ENCODE peak calls at places on chromosomes 5 and 9, in seven cellular contexts. R is adipocyte; Y is neural progenitor cell; F is transverse colon; U is fibroblast of lung; B is psoas muscle; C is effector memory CD4-positive, alpha-beta T cell. J is an unnamed sample.

GRCh38 chr5:38642194-38642987 is 85.9 kb upstream of the LIFR start:
- DNase-seq in R (no peak), Y (no peak), F (no peak), U (no peak), B (no peak), C (no peak), J (no peak)

GRCh38 chr9:124964604-124965003 is 23.7 kb upstream of the GOLGA1 start:
- DNase-seq in R (no peak), Y (no peak), F (no peak), U (no peak), B (no peak), C (no peak), J (no peak)

GRCh38 chr9:129694265-129694664 is 28.8 kb downstream of the PRRX2 start:
- DNase-seq in R (no peak), Y (no peak), F (no peak), U (no peak), B (no peak), C (no peak), J (peak; percentile 94)

GRCh38 chr5:132656774-132657355 is 1.1 kb upstream of the IL13 start:
- DNase-seq in R (no peak), Y (no peak), F (no peak), U (no peak), B (no peak), C (no peak), J (no peak)

GRCh38 chr5:170357853-170358497 is 31.2 kb downstream of the KCNMB1 start:
- DNase-seq in R (no peak), Y (no peak), F (peak; percentile 45), U (no peak), B (peak; percentile 80), C (no peak), J (no peak)

GRCh38 chr9:95157491-95158151 is 159.9 kb downstream of the FANCC start:
- DNase-seq in R (peak; percentile 76), Y (no peak), F (peak; percentile 24), U (peak; percentile 97), B (no peak), C (no peak), J (peak; percentile 82)

GRCh38 chr5:71809446-71809845 is 90.4 kb downstream of the CARTPT start:
- DNase-seq in R (no peak), Y (no peak), F (no peak), U (no peak), B (no peak), C (no peak), J (no peak)

GRCh38 chr9:134784612-134785305 is 95.9 kb upstream of the FCN2 start:
- DNase-seq in R (no peak), Y (peak; percentile 63), F (no peak), U (no peak), B (no peak), C (no peak), J (no peak)

GRCh38 chr9:133429216-133429613 is 7.0 kb downstream of the ADAMTS13 start:
- DNase-seq in R (no peak), Y (peak; percentile 46), F (no peak), U (no peak), B (no peak), C (no peak), J (no peak)

GRCh38 chr5:141354900-141355469 is at the start of gene PCDHGA4:
- DNase-seq in R (peak; percentile 20), Y (no peak), F (no peak), U (peak; percentile 37), B (peak; percentile 44), C (no peak), J (no peak)

GRCh38 chr5:141349917-141350619 is at the start of gene PCDHGB1:
- DNase-seq in R (peak; percentile 65), Y (peak; percentile 76), F (peak; percentile 20), U (peak; percentile 64), B (no peak), C (no peak), J (peak; percentile 97)

GRCh38 chr5:141355641-141356040 is 820 bp downstream of the PCDHGA4 start:
- DNase-seq in R (no peak), Y (no peak), F (no peak), U (no peak), B (no peak), C (no peak), J (no peak)

GRCh38 chr5:141356133-141356532 is 1.3 kb downstream of the PCDHGA4 start:
- DNase-seq in R (no peak), Y (no peak), F (no peak), U (no peak), B (no peak), C (no peak), J (no peak)

DNA sequence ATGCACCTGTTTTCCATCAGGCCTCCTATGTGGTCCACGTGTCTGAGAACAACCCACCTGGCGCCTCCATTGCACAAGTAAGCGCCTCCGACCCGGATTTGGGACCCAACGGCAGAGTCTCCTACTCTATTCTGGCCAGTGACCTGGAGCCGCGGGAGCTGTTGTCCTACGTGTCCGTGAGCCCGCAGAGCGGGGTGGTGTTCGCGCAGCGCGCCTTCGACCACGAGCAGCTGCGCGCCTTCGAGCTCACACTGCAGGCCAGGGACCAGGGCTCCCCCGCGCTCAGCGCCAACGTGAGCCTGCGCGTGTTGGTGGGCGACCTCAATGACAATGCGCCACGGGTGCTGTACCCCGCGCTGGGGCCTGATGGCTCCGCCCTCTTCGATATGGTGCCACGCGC is 1.7 kb downstream of the PCDHGB1 start:
- DNase-seq in R (no peak), Y (no peak), F (no peak), U (no peak), B (no peak), C (no peak), J (no peak)
- H3K9me3 ChIP-seq in R (peaks cover 37% of the 10 kb centered on the region), Y (peaks cover 5% of the 10 kb centered on the region), F (peaks cover 22% of the 10 kb centered on the region), U (no peaks in the 10 kb centered on the region), B (peaks cover 7% of the 10 kb centered on the region), C (no peaks in the 10 kb centered on the region), J (peaks cover 47% of the 10 kb centered on the region)

DNA sequence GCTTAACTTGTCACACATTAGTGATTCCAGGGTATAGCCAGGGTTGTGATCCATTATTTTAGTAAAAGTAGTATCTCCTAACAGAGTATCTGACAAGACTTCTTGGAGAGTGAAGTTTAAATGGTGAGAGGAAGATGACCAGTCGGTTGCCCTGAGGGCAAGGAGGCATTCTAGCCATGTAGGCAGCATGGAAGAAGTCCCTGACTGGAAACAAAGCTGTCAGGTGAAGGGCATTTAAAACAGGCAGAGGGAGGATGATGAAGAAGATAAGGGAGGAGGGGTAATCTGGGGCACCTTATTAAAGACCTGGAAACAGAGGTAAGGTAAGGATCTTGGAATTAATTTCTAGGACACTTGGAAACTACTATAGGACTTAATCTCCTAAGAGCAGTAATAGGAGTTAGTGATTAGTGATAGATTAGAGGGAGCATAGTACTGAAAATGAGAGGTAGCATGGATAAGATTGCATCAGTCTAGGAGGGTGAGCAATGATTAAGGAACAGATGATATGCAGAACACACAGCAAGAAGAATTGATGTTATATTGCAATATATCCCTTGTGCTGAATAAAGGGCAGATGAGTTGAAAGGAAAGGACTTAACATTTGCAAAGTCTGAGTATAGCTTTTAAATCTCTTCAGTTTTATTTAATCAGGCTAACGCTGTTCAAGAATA is 9.5 kb downstream of the KIF2A start:
- DNase-seq in R (peak; percentile 30), Y (no peak), F (no peak), U (peak; percentile 43), B (no peak), C (no peak), J (no peak)
- H3K4me1 ChIP-seq in R (peaks cover 59% of the 10 kb centered on the region), Y (peaks cover 8% of the 10 kb centered on the region), F (peaks cover 17% of the 10 kb centered on the region), U (no peaks in the 10 kb centered on the region), B (no peaks in the 10 kb centered on the region), C (peaks cover 37% of the 10 kb centered on the region), J (no peaks in the 10 kb centered on the region)

DNA sequence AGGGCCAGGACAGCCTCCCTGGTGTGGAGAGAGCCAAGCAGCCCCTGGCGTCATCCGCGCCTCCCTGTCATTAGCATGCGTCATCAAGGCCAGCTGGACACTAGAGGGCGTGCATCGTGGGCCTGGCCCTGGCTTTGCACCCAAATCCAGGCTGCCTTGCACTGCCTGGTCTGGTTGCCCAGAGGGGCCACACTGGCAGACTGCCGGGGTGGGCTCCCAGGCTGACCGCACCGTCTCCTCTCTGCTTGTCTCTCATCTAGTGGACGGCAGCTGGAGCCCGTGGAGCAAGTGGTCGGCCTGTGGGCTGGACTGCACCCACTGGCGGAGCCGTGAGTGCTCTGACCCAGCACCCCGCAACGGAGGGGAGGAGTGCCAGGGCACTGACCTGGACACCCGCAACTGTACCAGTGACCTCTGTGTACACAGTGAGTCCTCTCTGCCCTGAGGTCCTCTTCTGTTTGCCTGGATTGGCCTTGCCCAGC is 29.0 kb downstream of the HK3 start:
- DNase-seq in R (peak; percentile 41), Y (peak; percentile 87), F (peak; percentile 12), U (peak; percentile 28), B (no peak), C (no peak), J (peak; percentile 43)
- H3K9me3 ChIP-seq in R (no peaks in the 10 kb centered on the region), Y (no peaks in the 10 kb centered on the region), F (no peaks in the 10 kb centered on the region), U (no peaks in the 10 kb centered on the region), B (no peaks in the 10 kb centered on the region), C (no peaks in the 10 kb centered on the region), J (no peaks in the 10 kb centered on the region)

GRCh38 chr5:57684299-57684702 is 201.7 kb upstream of the ACTBL2 start:
- DNase-seq in R (no peak), Y (no peak), F (no peak), U (no peak), B (no peak), C (no peak), J (no peak)
- H3K4me1 ChIP-seq in R (peaks cover 5% of the 10 kb centered on the region), Y (no peaks in the 10 kb centered on the region), F (no peaks in the 10 kb centered on the region), U (no peaks in the 10 kb centered on the region), B (no peaks in the 10 kb centered on the region), C (no peaks in the 10 kb centered on the region), J (peaks cover 3% of the 10 kb centered on the region)